ENCODE peak calls at places on chromosomes 7 and 10, in four cellular contexts. V, H, C and Z are unnamed samples.

GRCh38 chr10:109259293-109259692 is 664.0 kb downstream of the XPNPEP1 start:
- DNase-seq in V (no peak), H (no peak), C (no peak), Z (no peak)

GRCh38 chr7:157503229-157503628 is 166.4 kb downstream of the DNAJB6 start:
- DNase-seq in V (no peak), C (no peak), H (peak), Z (no peak)

GRCh38 chr7:118731854-118732253 is 507.4 kb downstream of the ANKRD7 start:
- DNase-seq in V (no peak), C (no peak), H (no peak), Z (no peak)

GRCh38 chr10:124619195-124619594 is 125.0 kb downstream of the FAM53B start:
- DNase-seq in V (no peak), H (no peak), C (no peak), Z (no peak)

GRCh38 chr7:98559219-98559618 is 57.9 kb upstream of the NPTX2 start:
- DNase-seq in C (no peak), V (no peak), H (no peak), Z (no peak)

GRCh38 chr10:103540722-103541121 is 47.2 kb downstream of the NEURL1 start:
- DNase-seq in C (no peak), V (no peak), H (peak), Z (peak)

GRCh38 chr10:88080213-88080612 is 216.8 kb downstream of the PTEN start:
- DNase-seq in H (no peak), V (no peak), C (no peak), Z (no peak)

GRCh38 chr10:79070611-79071534 is 2.1 kb downstream of the ZMIZ1 start:
- DNase-seq in C (peak), V (peak), H (peak), Z (peak)

GRCh38 chr7:90401989-90402388 is 1.3 kb upstream of the CLDN12 start:
- DNase-seq in C (peak), H (no peak), V (no peak), Z (no peak)

GRCh38 chr7:156124356-156124755 is 312.1 kb upstream of the SHH start:
- DNase-seq in V (no peak), C (no peak), H (no peak), Z (no peak)

GRCh38 chr10:60473557-60473956 is 83.9 kb upstream of the ANK3 start:
- DNase-seq in C (no peak), H (no peak), V (no peak), Z (no peak)

GRCh38 chr10:27890971-27891370 is 107.9 kb downstream of the ODAD2 start:
- DNase-seq in V (no peak), H (no peak), C (no peak), Z (no peak)

GRCh38 chr7:40297741-40298311 is 163.0 kb downstream of the SUGCT start:
- DNase-seq in C (no peak), H (no peak), V (no peak), Z (no peak)

GRCh38 chr7:157474685-157475084 is 137.9 kb downstream of the DNAJB6 start:
- DNase-seq in V (peak), H (peak), C (no peak), Z (peak)

GRCh38 chr10:96889415-96890171 is 57.5 kb downstream of the LCOR start:
- DNase-seq in H (no peak), C (no peak), V (no peak), Z (no peak)

GRCh38 chr10:30074933-30075332 is 15.5 kb upstream of the JCAD start:
- DNase-seq in C (no peak), H (no peak), V (no peak), Z (no peak)

GRCh38 chr10:60998932-60999331 is 54.9 kb upstream of the RHOBTB1 start:
- DNase-seq in C (no peak), H (no peak), V (no peak), Z (no peak)

GRCh38 chr10:13518076-13518692 is 10.6 kb downstream of the BEND7 start:
- DNase-seq in H (no peak), C (no peak), V (no peak), Z (no peak)

GRCh38 chr10:121127151-121127906 is 276.2 kb downstream of the WDR11 start:
- DNase-seq in C (no peak), H (no peak), V (no peak), Z (no peak)

GRCh38 chr7:115332691-115333090 is 410.8 kb downstream of the MDFIC start:
- DNase-seq in C (no peak), V (no peak), H (no peak), Z (no peak)

GRCh38 chr7:134016223-134016941 is 110.8 kb upstream of the LRGUK start:
- DNase-seq in V (no peak), H (no peak), C (peak), Z (no peak)

GRCh38 chr7:69659964-69660363 is 61.7 kb downstream of the AUTS2 start:
- DNase-seq in H (no peak), C (no peak), V (no peak), Z (no peak)

GRCh38 chr10:3574451-3574850 is 210.6 kb downstream of the KLF6 start:
- DNase-seq in V (no peak), H (no peak), C (no peak), Z (no peak)

GRCh38 chr7:151387161-151388006 is 22.5 kb downstream of the WDR86 start:
- DNase-seq in V (no peak), C (no peak), H (peak), Z (peak)

GRCh38 chr7:114148779-114149178 is 230.0 kb upstream of the PPP1R3A start:
- DNase-seq in V (no peak), C (no peak), H (no peak), Z (no peak)

GRCh38 chr10:107264742-107265141 is 100.2 kb upstream of the SORCS1 start:
- DNase-seq in H (no peak), V (no peak), C (no peak), Z (no peak)

GRCh38 chr7:143341842-143342241 is 20.7 kb downstream of the FAM131B start:
- DNase-seq in V (no peak), C (no peak), H (no peak), Z (no peak)

GRCh38 chr10:11307004-11307403 is 289.3 kb downstream of the CELF2 start:
- DNase-seq in V (no peak), C (no peak), H (no peak), Z (no peak)

GRCh38 chr7:150916670-150917069 is 61.5 kb downstream of the KCNH2 start:
- DNase-seq in H (no peak), C (no peak), V (no peak), Z (no peak)

GRCh38 chr7:6252748-6253147 is 19.7 kb downstream of the CYTH3 start:
- DNase-seq in V (no peak), H (no peak), C (no peak), Z (no peak)

GRCh38 chr10:99619090-99619800 is 994 bp downstream of the SLC25A28 start:
- DNase-seq in V (no peak), C (no peak), H (no peak), Z (no peak)

GRCh38 chr7:128919881-128920789 is 9.6 kb upstream of the KCP start:
- DNase-seq in H (peak), C (no peak), V (no peak), Z (no peak)

GRCh38 chr10:21134645-21135395 is 237.7 kb upstream of the NEBL start:
- DNase-seq in H (no peak), C (no peak), V (no peak), Z (no peak)

GRCh38 chr10:90987383-90987782 is 66.5 kb upstream of the ANKRD1 start:
- DNase-seq in V (no peak), C (no peak), H (no peak), Z (no peak)

GRCh38 chr10:90988024-90988423 is 67.1 kb upstream of the ANKRD1 start:
- DNase-seq in H (no peak), C (no peak), V (no peak), Z (no peak)

GRCh38 chr10:90988802-90989201 is 67.9 kb upstream of the ANKRD1 start:
- DNase-seq in H (no peak), C (no peak), V (no peak), Z (no peak)

GRCh38 chr10:90993340-90993739 is 72.5 kb upstream of the ANKRD1 start:
- DNase-seq in C (no peak), H (no peak), V (no peak), Z (no peak)

DNA sequence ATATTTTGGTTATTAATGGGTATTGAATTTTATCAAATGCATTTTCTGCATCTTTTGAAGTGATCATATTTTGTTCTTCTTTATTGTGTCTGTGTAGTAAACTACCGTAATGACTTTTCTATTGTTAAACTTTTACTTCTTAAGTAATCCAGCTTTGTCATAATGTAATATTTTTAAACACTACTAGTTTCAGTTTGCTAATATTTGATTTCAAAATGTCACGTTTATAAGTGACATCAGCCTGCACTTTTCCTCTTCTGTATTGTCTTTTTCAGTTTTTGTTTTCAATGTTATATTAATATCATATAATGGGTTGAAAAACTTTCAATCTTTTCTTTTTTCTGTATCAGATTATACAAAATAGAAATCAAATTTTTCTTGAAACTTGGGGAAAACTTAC is 71.6 kb upstream of the ANKRD1 start:
- DNase-seq in V (no peak), H (no peak), C (no peak), Z (no peak)
- H3K27ac ChIP-seq in V (peak), H (no peak), C (no peak), Z (no peak)

DNA sequence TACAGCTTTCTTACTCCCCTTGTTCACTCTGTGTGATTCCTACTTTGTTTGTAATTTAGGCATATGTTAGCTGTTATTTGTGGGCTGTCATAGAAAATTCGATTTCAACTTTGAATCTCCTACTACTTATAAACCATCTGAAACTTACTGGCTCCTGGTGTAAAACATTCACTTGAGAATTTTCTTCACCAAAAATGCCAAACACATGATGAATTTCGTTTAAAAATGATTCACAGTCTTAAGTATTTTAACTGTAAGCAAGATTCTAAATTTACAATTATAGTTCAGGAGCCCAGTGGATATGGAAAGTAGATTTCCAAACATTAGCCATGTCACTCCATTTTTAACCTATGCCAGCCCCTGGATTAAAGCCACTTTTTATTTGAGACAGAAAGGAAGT is 3.1 kb downstream of the CPED1 start:
- DNase-seq in H (no peak), C (no peak), V (no peak), Z (no peak)
- H3K27ac ChIP-seq in H (no peak), C (peak), V (peak), Z (peak)

GRCh38 chr7:80725181-80725611 is 86.8 kb downstream of the CD36 start:
- DNase-seq in H (no peak), V (no peak), C (no peak), Z (no peak)

GRCh38 chr7:80732635-80733034 is 94.2 kb downstream of the CD36 start:
- DNase-seq in H (no peak), V (no peak), C (no peak), Z (no peak)

GRCh38 chr7:80726731-80727130 is 88.3 kb downstream of the CD36 start:
- DNase-seq in H (no peak), V (no peak), C (no peak), Z (no peak)

GRCh38 chr7:80724249-80724871 is 85.9 kb downstream of the CD36 start:
- DNase-seq in H (no peak), C (no peak), V (no peak), Z (no peak)

GRCh38 chr7:80729586-80730320 is 91.3 kb downstream of the CD36 start:
- DNase-seq in C (no peak), V (no peak), H (no peak), Z (no peak)
- H3K27ac ChIP-seq in C (peak), V (no peak), H (no peak), Z (no peak)

GRCh38 chr7:45919947-45920542 is 1.0 kb downstream of the IGFBP3 start:
- DNase-seq in H (no peak), C (no peak), V (no peak), Z (no peak)
- H3K27ac ChIP-seq in H (no peak), C (peak), V (peak), Z (no peak)